ENCODE peak calls at places on chromosomes 11 and 22, in seven cellular contexts. One of them, this sample, is unnamed.

GRCh38 chr11:67436459-67437081 is 912 bp downstream of the PTPRCAP start:
- DNase-seq in lower lobe of right lung: no peak
- DNase-seq in GM10248: peak; percentile 86
- DNase-seq in AG04450: no peak
- DNase-seq in uterus: peak; percentile 55
- DNase-seq in progenitor cell of endocrine pancreas: no peak
- DNase-seq in WERI-Rb-1: peak; percentile 43
- DNase-seq in this sample: peak; percentile 91

GRCh38 chr11:35144103-35144741 is 5.3 kb downstream of the CD44 start:
- DNase-seq in WERI-Rb-1: no peak
- DNase-seq in lower lobe of right lung: no peak
- DNase-seq in progenitor cell of endocrine pancreas: no peak
- DNase-seq in uterus: no peak
- DNase-seq in AG04450: peak; percentile 56
- DNase-seq in GM10248: peak; percentile 77
- DNase-seq in this sample: peak; percentile 75

GRCh38 chr11:118705111-118705741 is 25.8 kb upstream of the TREH start:
- DNase-seq in lower lobe of right lung: peak; percentile 63
- DNase-seq in progenitor cell of endocrine pancreas: no peak
- DNase-seq in GM10248: no peak
- DNase-seq in uterus: no peak
- DNase-seq in AG04450: no peak
- DNase-seq in WERI-Rb-1: no peak
- DNase-seq in this sample: no peak

GRCh38 chr22:32628626-32629587 is 154.3 kb downstream of the FBXO7 start:
- DNase-seq in WERI-Rb-1: no peak
- DNase-seq in GM10248: no peak
- DNase-seq in AG04450: peak; percentile 91
- DNase-seq in progenitor cell of endocrine pancreas: no peak
- DNase-seq in lower lobe of right lung: no peak
- DNase-seq in uterus: no peak
- DNase-seq in this sample: no peak

GRCh38 chr11:31646206-31646605 is 136.6 kb downstream of the ELP4 start:
- DNase-seq in WERI-Rb-1: no peak
- DNase-seq in lower lobe of right lung: no peak
- DNase-seq in GM10248: no peak
- DNase-seq in progenitor cell of endocrine pancreas: no peak
- DNase-seq in uterus: no peak
- DNase-seq in AG04450: no peak
- DNase-seq in this sample: no peak

GRCh38 chr11:25200925-25201324 is 704.1 kb downstream of the LUZP2 start:
- DNase-seq in GM10248: no peak
- DNase-seq in progenitor cell of endocrine pancreas: no peak
- DNase-seq in AG04450: no peak
- DNase-seq in lower lobe of right lung: no peak
- DNase-seq in uterus: no peak
- DNase-seq in WERI-Rb-1: no peak
- DNase-seq in this sample: no peak

GRCh38 chr11:55707029-55707428 is 45.0 kb downstream of the OR4C6 start:
- DNase-seq in WERI-Rb-1: no peak
- DNase-seq in progenitor cell of endocrine pancreas: no peak
- DNase-seq in uterus: no peak
- DNase-seq in GM10248: peak; percentile 22
- DNase-seq in AG04450: no peak
- DNase-seq in lower lobe of right lung: no peak
- DNase-seq in this sample: peak; percentile 23

GRCh38 chr22:40463727-40464126 is 93.3 kb downstream of the SGSM3 start:
- DNase-seq in progenitor cell of endocrine pancreas: no peak
- DNase-seq in uterus: no peak
- DNase-seq in WERI-Rb-1: no peak
- DNase-seq in lower lobe of right lung: no peak
- DNase-seq in GM10248: peak; percentile 36
- DNase-seq in AG04450: no peak
- DNase-seq in this sample: peak; percentile 36

GRCh38 chr22:19971276-19972124 is 29.9 kb upstream of the TXNRD2 start:
- DNase-seq in progenitor cell of endocrine pancreas: no peak
- DNase-seq in AG04450: no peak
- DNase-seq in uterus: no peak
- DNase-seq in GM10248: no peak
- DNase-seq in lower lobe of right lung: peak; percentile 69
- DNase-seq in WERI-Rb-1: no peak
- DNase-seq in this sample: no peak

GRCh38 chr22:44358723-44359440 is 46.1 kb upstream of the SHISAL1 start:
- DNase-seq in lower lobe of right lung: peak; percentile 29
- DNase-seq in GM10248: no peak
- DNase-seq in AG04450: no peak
- DNase-seq in progenitor cell of endocrine pancreas: no peak
- DNase-seq in uterus: no peak
- DNase-seq in WERI-Rb-1: no peak
- DNase-seq in this sample: no peak

GRCh38 chr11:103894034-103894433 is 142.4 kb upstream of the DDI1 start:
- DNase-seq in WERI-Rb-1: no peak
- DNase-seq in lower lobe of right lung: no peak
- DNase-seq in GM10248: no peak
- DNase-seq in uterus: no peak
- DNase-seq in progenitor cell of endocrine pancreas: no peak
- DNase-seq in AG04450: no peak
- DNase-seq in this sample: no peak

GRCh38 chr11:86395061-86395551 is 20.4 kb downstream of the CCDC81 start:
- DNase-seq in progenitor cell of endocrine pancreas: no peak
- DNase-seq in WERI-Rb-1: no peak
- DNase-seq in GM10248: no peak
- DNase-seq in AG04450: no peak
- DNase-seq in uterus: no peak
- DNase-seq in lower lobe of right lung: no peak
- DNase-seq in this sample: no peak

GRCh38 chr11:58097437-58097836 is 27.9 kb downstream of the OR9I1 start:
- DNase-seq in GM10248: no peak
- DNase-seq in WERI-Rb-1: no peak
- DNase-seq in AG04450: no peak
- DNase-seq in uterus: no peak
- DNase-seq in lower lobe of right lung: no peak
- DNase-seq in progenitor cell of endocrine pancreas: no peak
- DNase-seq in this sample: no peak

GRCh38 chr11:33396361-33396760 is 139.2 kb downstream of the HIPK3 start:
- DNase-seq in AG04450: no peak
- DNase-seq in uterus: no peak
- DNase-seq in WERI-Rb-1: no peak
- DNase-seq in GM10248: no peak
- DNase-seq in progenitor cell of endocrine pancreas: no peak
- DNase-seq in lower lobe of right lung: no peak
- DNase-seq in this sample: no peak

GRCh38 chr22:44045171-44045570 is 21.1 kb downstream of the PARVB start:
- DNase-seq in progenitor cell of endocrine pancreas: no peak
- DNase-seq in lower lobe of right lung: no peak
- DNase-seq in uterus: no peak
- DNase-seq in AG04450: no peak
- DNase-seq in GM10248: no peak
- DNase-seq in WERI-Rb-1: no peak
- DNase-seq in this sample: no peak

GRCh38 chr11:17063171-17064002 is 14.1 kb downstream of the RPS13 start:
- DNase-seq in uterus: no peak
- DNase-seq in progenitor cell of endocrine pancreas: peak; percentile 59
- DNase-seq in GM10248: peak; percentile 68
- DNase-seq in WERI-Rb-1: peak; percentile 78
- DNase-seq in lower lobe of right lung: peak; percentile 78
- DNase-seq in AG04450: no peak
- DNase-seq in this sample: peak; percentile 66

GRCh38 chr11:43547900-43548381 is 132.6 kb upstream of the HSD17B12 start:
- DNase-seq in AG04450: no peak
- DNase-seq in lower lobe of right lung: no peak
- DNase-seq in GM10248: no peak
- DNase-seq in WERI-Rb-1: no peak
- DNase-seq in uterus: peak; percentile 64
- DNase-seq in progenitor cell of endocrine pancreas: no peak
- DNase-seq in this sample: no peak

GRCh38 chr11:11148104-11148509 is 204.9 kb downstream of the CSNK2A3 start:
- DNase-seq in lower lobe of right lung: peak; percentile 64
- DNase-seq in AG04450: no peak
- DNase-seq in WERI-Rb-1: no peak
- DNase-seq in uterus: peak; percentile 89
- DNase-seq in progenitor cell of endocrine pancreas: no peak
- DNase-seq in GM10248: no peak
- DNase-seq in this sample: no peak

GRCh38 chr22:50641696-50642607 is 14.0 kb upstream of the ARSA start:
- DNase-seq in progenitor cell of endocrine pancreas: no peak
- DNase-seq in WERI-Rb-1: no peak
- DNase-seq in uterus: no peak
- DNase-seq in lower lobe of right lung: peak; percentile 57
- DNase-seq in GM10248: no peak
- DNase-seq in AG04450: no peak
- DNase-seq in this sample: no peak

GRCh38 chr11:110431212-110432073 is 1.7 kb downstream of the FDX1 start:
- DNase-seq in progenitor cell of endocrine pancreas: no peak
- DNase-seq in AG04450: no peak
- DNase-seq in WERI-Rb-1: no peak
- DNase-seq in GM10248: no peak
- DNase-seq in uterus: no peak
- DNase-seq in lower lobe of right lung: no peak
- DNase-seq in this sample: peak; percentile 39

GRCh38 chr11:117468888-117469287 is 141.2 kb downstream of the CEP164 start:
- DNase-seq in GM10248: no peak
- DNase-seq in AG04450: no peak
- DNase-seq in WERI-Rb-1: no peak
- DNase-seq in progenitor cell of endocrine pancreas: no peak
- DNase-seq in uterus: no peak
- DNase-seq in lower lobe of right lung: no peak
- DNase-seq in this sample: no peak
- TF ChIP-seq CTCF in GM10248: no peak
- TF ChIP-seq CTCF in AG04450: no peak
- TF ChIP-seq CTCF in WERI-Rb-1: peak; percentile 48
- TF ChIP-seq CTCF in progenitor cell of endocrine pancreas: no peak
- TF ChIP-seq CTCF in uterus: no peak
- TF ChIP-seq CTCF in lower lobe of right lung: no peak
- TF ChIP-seq CTCF in this sample: no peak

GRCh38 chr11:120115272-120116000 is 22.5 kb downstream of the TRIM29 start:
- DNase-seq in progenitor cell of endocrine pancreas: no peak
- DNase-seq in GM10248: no peak
- DNase-seq in WERI-Rb-1: no peak
- DNase-seq in lower lobe of right lung: no peak
- DNase-seq in AG04450: no peak
- DNase-seq in uterus: no peak
- DNase-seq in this sample: no peak
- TF ChIP-seq CTCF in progenitor cell of endocrine pancreas: peak; percentile 18
- TF ChIP-seq CTCF in GM10248: no peak
- TF ChIP-seq CTCF in WERI-Rb-1: peak; percentile 10
- TF ChIP-seq CTCF in lower lobe of right lung: no peak
- TF ChIP-seq CTCF in AG04450: peak; percentile 16
- TF ChIP-seq CTCF in uterus: no peak
- TF ChIP-seq CTCF in this sample: no peak

GRCh38 chr11:120335928-120336640 is at the start of gene ARHGEF12:
- DNase-seq in AG04450: peak; percentile 97
- DNase-seq in progenitor cell of endocrine pancreas: peak; percentile 92
- DNase-seq in uterus: peak; percentile 97
- DNase-seq in lower lobe of right lung: peak; percentile 96
- DNase-seq in WERI-Rb-1: peak; percentile 96
- DNase-seq in GM10248: peak; percentile 92
- DNase-seq in this sample: peak; percentile 96
- TF ChIP-seq CTCF in AG04450: peak; percentile 47
- TF ChIP-seq CTCF in progenitor cell of endocrine pancreas: peak; percentile 46
- TF ChIP-seq CTCF in uterus: peak; percentile 42
- TF ChIP-seq CTCF in lower lobe of right lung: peak; percentile 33
- TF ChIP-seq CTCF in WERI-Rb-1: peak; percentile 36
- TF ChIP-seq CTCF in GM10248: peak; percentile 43
- TF ChIP-seq CTCF in this sample: peak; percentile 57

GRCh38 chr11:127800989-127801688 is 786.2 kb downstream of the ETS1 start:
- DNase-seq in lower lobe of right lung: no peak
- DNase-seq in progenitor cell of endocrine pancreas: no peak
- DNase-seq in WERI-Rb-1: no peak
- DNase-seq in GM10248: no peak
- DNase-seq in uterus: no peak
- DNase-seq in AG04450: no peak
- DNase-seq in this sample: no peak
- TF ChIP-seq CTCF in lower lobe of right lung: no peak
- TF ChIP-seq CTCF in progenitor cell of endocrine pancreas: no peak
- TF ChIP-seq CTCF in WERI-Rb-1: no peak
- TF ChIP-seq CTCF in GM10248: no peak
- TF ChIP-seq CTCF in uterus: no peak
- TF ChIP-seq CTCF in AG04450: no peak
- TF ChIP-seq CTCF in this sample: no peak

GRCh38 chr11:1807628-1807995 is 27.2 kb upstream of the SYT8 start:
- DNase-seq in AG04450: no peak
- DNase-seq in uterus: no peak
- DNase-seq in lower lobe of right lung: no peak
- DNase-seq in progenitor cell of endocrine pancreas: no peak
- DNase-seq in WERI-Rb-1: no peak
- DNase-seq in GM10248: no peak
- DNase-seq in this sample: no peak
- TF ChIP-seq CTCF in AG04450: no peak
- TF ChIP-seq CTCF in uterus: no peak
- TF ChIP-seq CTCF in lower lobe of right lung: no peak
- TF ChIP-seq CTCF in progenitor cell of endocrine pancreas: peak; percentile 11
- TF ChIP-seq CTCF in WERI-Rb-1: no peak
- TF ChIP-seq CTCF in GM10248: no peak
- TF ChIP-seq CTCF in this sample: no peak

DNA sequence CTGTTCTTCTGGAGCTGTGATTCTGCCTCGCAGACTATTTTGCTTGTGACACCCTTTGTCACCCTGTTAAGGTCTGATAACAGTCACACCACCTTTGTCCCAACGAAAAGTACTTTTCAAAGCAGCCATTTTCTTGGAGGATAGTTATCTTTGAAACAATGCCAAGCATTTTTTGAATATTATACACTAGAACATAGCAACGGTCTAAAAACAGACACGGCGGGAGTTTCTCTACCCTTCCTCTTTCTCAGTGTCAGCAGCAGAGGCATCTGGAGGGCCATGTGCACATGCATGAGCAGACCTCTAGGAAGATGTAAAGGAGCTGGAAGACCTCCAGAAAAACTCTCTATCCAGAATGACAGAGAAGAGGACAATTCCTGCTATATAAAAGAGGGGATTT is 86.5 kb downstream of the TRPC6 start:
- DNase-seq in uterus: no peak
- DNase-seq in progenitor cell of endocrine pancreas: no peak
- DNase-seq in WERI-Rb-1: no peak
- DNase-seq in GM10248: no peak
- DNase-seq in AG04450: no peak
- DNase-seq in lower lobe of right lung: no peak
- DNase-seq in this sample: no peak
- TF ChIP-seq CTCF in uterus: no peak
- TF ChIP-seq CTCF in progenitor cell of endocrine pancreas: no peak
- TF ChIP-seq CTCF in WERI-Rb-1: no peak
- TF ChIP-seq CTCF in GM10248: no peak
- TF ChIP-seq CTCF in AG04450: no peak
- TF ChIP-seq CTCF in lower lobe of right lung: no peak
- TF ChIP-seq CTCF in this sample: no peak

GRCh38 chr11:95764267-95764898 is 25.2 kb downstream of the FAM76B start:
- DNase-seq in progenitor cell of endocrine pancreas: no peak
- DNase-seq in GM10248: peak; percentile 48
- DNase-seq in uterus: no peak
- DNase-seq in WERI-Rb-1: no peak
- DNase-seq in AG04450: peak; percentile 38
- DNase-seq in lower lobe of right lung: no peak
- DNase-seq in this sample: peak; percentile 51
- TF ChIP-seq CTCF in progenitor cell of endocrine pancreas: peak; percentile 82
- TF ChIP-seq CTCF in GM10248: peak; percentile 31
- TF ChIP-seq CTCF in uterus: peak; percentile 66
- TF ChIP-seq CTCF in WERI-Rb-1: no peak
- TF ChIP-seq CTCF in AG04450: peak; percentile 63
- TF ChIP-seq CTCF in lower lobe of right lung: peak; percentile 66
- TF ChIP-seq CTCF in this sample: no peak